ENCODE peak calls at places on chromosome 16, in five cellular contexts. N is A549, X is H54, Y is body of pancreas, D is K562. B is an unnamed sample.

GRCh38 chr16:69830146-69830533 is 68.0 kb downstream of the WWP2 start:
- DNase-seq in N (no peak), X (no peak), Y (no peak), D (no peak), B (no peak)

GRCh38 chr16:15780805-15781204 is 76.0 kb downstream of the MYH11 start:
- DNase-seq in N (no peak), X (no peak), Y (no peak), D (no peak), B (no peak)

GRCh38 chr16:82124651-82125050 is 45.4 kb downstream of the MPHOSPH6 start:
- DNase-seq in N (no peak), X (no peak), Y (no peak), D (no peak), B (no peak)

GRCh38 chr16:70572926-70573270 is 49.3 kb downstream of the SF3B3 start:
- DNase-seq in N (no peak), X (no peak), Y (no peak), D (no peak), B (no peak)

GRCh38 chr16:67030221-67030962 is 1.4 kb downstream of the CBFB start:
- DNase-seq in N (no peak), X (no peak), Y (no peak), D (no peak), B (no peak)

GRCh38 chr16:10314811-10315210 is 71.0 kb upstream of the ATF7IP2 start:
- DNase-seq in N (no peak), X (no peak), Y (no peak), D (no peak), B (no peak)

GRCh38 chr16:67701420-67701819 is 17.7 kb downstream of the GFOD2 start:
- DNase-seq in N (no peak), X (no peak), Y (no peak), D (no peak), B (no peak)

GRCh38 chr16:87585452-87586200 is 16.7 kb upstream of the JPH3 start:
- DNase-seq in N (no peak), X (no peak), Y (no peak), D (no peak), B (no peak)

GRCh38 chr16:67758966-67759365 is 39.9 kb upstream of the GFOD2 start:
- DNase-seq in N (no peak), X (no peak), Y (no peak), D (no peak), B (no peak)

GRCh38 chr16:35750701-35751104 is 2291.3 kb downstream of the TP53TG3F start:
- DNase-seq in N (no peak), X (no peak), Y (no peak), D (no peak), B (no peak)

GRCh38 chr16:85593503-85594195 is 19.5 kb upstream of the GSE1 start:
- DNase-seq in N (no peak), X (no peak), Y (no peak), D (no peak), B (no peak)

GRCh38 chr16:12930881-12931280 is 29.5 kb downstream of the SHISA9 start:
- DNase-seq in N (no peak), X (no peak), Y (no peak), D (no peak), B (no peak)

GRCh38 chr16:58640949-58641348 is 11.3 kb upstream of the CNOT1 start:
- DNase-seq in N (no peak), X (no peak), Y (no peak), D (no peak), B (no peak)

GRCh38 chr16:12646098-12646489 is 157.6 kb downstream of the CPPED1 start:
- DNase-seq in N (no peak), X (no peak), Y (no peak), D (no peak), B (no peak)

GRCh38 chr16:20023190-20023589 is 50.5 kb downstream of the GPR139 start:
- DNase-seq in N (no peak), X (no peak), Y (no peak), D (peak; percentile 14), B (no peak)

GRCh38 chr16:87728026-87728425 is 37.8 kb downstream of the KLHDC4 start:
- DNase-seq in N (no peak), X (no peak), Y (no peak), D (no peak), B (no peak)

GRCh38 chr16:89564476-89565255 is 4.2 kb downstream of the RPL13 start:
- DNase-seq in N (no peak), X (no peak), Y (no peak), D (no peak), B (no peak)
- TF ChIP-seq POLR2A in N (peak; percentile 22), X (no peak), Y (no peak), D (peak; percentile 80), B (no peak)

GRCh38 chr16:71845639-71846431 is at the start of gene ATXN1L:
- DNase-seq in N (peak; percentile 97), X (peak; percentile 93), Y (peak; percentile 91), D (peak; percentile 99), B (peak; percentile 99)
- TF ChIP-seq POLR2A in N (peak; percentile 92), X (peak; percentile 82), Y (peak; percentile 92), D (peak; percentile 83), B (peak; percentile 24)

GRCh38 chr16:31407406-31407805 is 14.3 kb downstream of the ITGAD start:
- DNase-seq in N (no peak), X (no peak), Y (no peak), D (no peak), B (no peak)

GRCh38 chr16:31401436-31401835 is 8.3 kb downstream of the ITGAD start:
- DNase-seq in N (no peak), X (no peak), Y (no peak), D (no peak), B (no peak)

GRCh38 chr16:31402687-31403086 is 9.6 kb downstream of the ITGAD start:
- DNase-seq in N (no peak), X (no peak), Y (no peak), D (no peak), B (no peak)

GRCh38 chr16:31403590-31404352 is 10.6 kb downstream of the ITGAD start:
- DNase-seq in N (no peak), X (no peak), Y (no peak), D (peak; percentile 27), B (no peak)

DNA sequence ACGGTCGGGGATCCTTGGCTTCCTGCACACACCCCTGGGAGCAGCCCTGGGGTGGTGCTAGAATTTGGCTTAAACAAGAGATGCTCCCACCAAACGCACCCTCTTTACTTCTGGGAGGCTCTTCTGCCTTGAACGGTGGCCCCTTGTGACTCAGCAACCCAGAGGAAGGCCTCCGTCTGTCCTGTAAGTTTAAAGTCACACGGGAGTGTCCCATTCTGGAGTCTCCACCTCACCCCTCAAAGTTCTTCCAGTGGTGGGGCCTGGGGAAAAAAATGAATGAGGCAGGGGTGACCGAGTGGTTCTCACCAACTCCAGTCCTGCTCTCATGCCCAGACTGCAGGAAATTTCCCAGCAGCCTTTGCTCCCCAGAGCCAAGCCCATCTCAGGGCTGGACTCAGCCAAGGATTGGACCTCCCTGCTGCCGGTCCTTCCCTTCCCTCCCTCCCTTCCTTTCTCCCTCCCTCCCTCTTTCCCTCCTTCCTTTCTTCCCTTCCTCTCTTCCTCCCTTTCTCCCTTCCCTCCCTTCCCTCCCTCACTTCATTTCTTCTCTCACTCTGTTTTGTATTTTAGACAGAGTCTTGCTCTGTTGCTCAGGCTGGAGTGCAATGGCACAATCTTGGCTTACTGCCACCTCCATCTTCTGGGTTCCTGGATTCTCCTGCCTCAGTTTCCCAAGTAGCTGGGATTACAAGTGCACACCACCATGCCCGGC is 11.4 kb downstream of the ITGAD start:
- DNase-seq in N (peak; percentile 97), X (peak; percentile 76), Y (no peak), D (peak; percentile 74), B (no peak)
- TF ChIP-seq POLR2A in N (peak; percentile 91), X (peak; percentile 76), Y (no peak), D (peak; percentile 68), B (no peak)

GRCh38 chr16:28495098-28495793 is 803 bp downstream of the APOBR start:
- DNase-seq in N (no peak), X (no peak), Y (no peak), D (no peak), B (no peak)

GRCh38 chr16:28491970-28492474 is at the start of gene CLN3:
- DNase-seq in N (peak; percentile 98), X (peak; percentile 92), Y (peak; percentile 93), D (peak; percentile 90), B (peak; percentile 94)

GRCh38 chr16:28495795-28496749 is 1.6 kb downstream of the APOBR start:
- DNase-seq in N (no peak), X (no peak), Y (no peak), D (no peak), B (no peak)

GRCh38 chr16:28492511-28492910 is 637 bp upstream of the CLN3 start:
- DNase-seq in N (no peak), X (no peak), Y (no peak), D (no peak), B (no peak)

DNA sequence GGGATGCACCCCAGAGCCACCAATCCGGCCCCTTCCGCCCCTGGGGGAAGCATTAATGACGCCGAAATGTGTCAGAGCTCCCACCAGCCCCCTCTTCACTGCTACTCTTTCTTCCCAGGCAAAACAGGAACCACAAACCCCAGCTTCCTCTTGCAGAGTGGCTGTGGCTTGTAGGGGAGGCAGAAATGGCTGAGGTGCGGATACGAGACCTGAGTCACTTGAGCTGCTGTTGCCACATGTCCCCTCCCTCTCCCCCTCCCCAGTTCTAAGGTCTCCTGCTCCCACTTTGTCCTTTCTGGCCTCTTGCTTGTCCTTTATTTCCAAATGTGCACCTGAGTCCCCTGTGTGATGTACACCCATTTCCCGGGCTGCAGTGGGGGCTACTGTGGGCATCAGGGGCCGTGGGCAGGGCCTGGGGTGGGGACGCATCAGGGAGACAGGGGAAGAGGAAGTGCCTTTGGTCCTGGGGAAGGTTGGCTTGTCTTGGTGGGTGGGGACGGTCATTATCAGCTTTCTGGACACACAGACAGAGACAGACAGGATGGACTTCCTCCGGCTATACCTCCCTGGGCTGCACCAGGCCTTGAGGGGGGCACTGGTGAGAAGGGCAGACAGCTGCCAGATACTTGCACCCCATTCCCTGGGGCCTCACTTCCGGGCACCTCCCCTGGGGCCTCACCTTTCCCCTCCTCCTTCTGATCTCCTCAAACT is at the start of gene APOBR:
- DNase-seq in N (no peak), X (no peak), Y (no peak), D (peak; percentile 30), B (peak; percentile 86)
- TF ChIP-seq POLR2A in N (no peak), X (no peak), Y (peak; percentile 28), D (no peak), B (no peak)

DNA sequence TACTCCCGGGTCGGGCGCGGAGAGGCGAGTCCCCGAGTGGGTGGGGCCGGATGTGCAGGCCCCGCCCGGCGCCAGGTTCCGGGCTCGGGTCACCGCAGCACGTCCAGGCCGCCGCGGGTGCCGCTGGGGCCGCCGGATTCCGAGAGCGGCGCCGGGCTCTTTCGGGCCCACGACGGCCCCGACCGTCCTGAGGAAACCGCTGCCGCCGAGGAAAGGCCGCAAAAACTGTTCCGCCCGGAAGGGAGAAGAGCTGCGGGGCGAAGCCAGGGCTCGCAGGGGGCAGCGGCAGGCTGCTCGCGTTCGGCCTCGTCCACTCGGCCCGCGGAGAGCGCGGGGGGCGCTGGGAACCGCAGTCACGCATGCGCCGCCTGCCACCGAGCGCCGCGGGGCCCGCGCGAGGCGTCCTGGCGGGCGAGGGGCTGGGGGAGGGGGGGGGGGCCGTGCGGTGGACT is at the start of gene ZKSCAN2:
- DNase-seq in N (peak; percentile 74), X (peak; percentile 94), Y (peak; percentile 90), D (peak; percentile 94), B (peak; percentile 97)
- TF ChIP-seq POLR2A in N (peak; percentile 80), X (peak; percentile 72), Y (peak; percentile 92), D (peak; percentile 98), B (peak; percentile 95)

GRCh38 chr16:79047337-79047736 is 553.2 kb downstream of the MAF start:
- DNase-seq in N (peak; percentile 12), X (no peak), Y (no peak), D (peak; percentile 20), B (no peak)
- TF ChIP-seq POLR2A in N (no peak), X (no peak), Y (no peak), D (no peak), B (no peak)